ENCODE peak calls at places on chromosomes 11 and 22, in seven cellular contexts. F is erythroblast; M is LoVo; U is activated B cell treated with CpG ODN at 0.5 μM for 24 hours; Y is cardiac fibroblast; J is COR-L47; P is activated T-helper 1 cell treated with anti-CD3 and anti-CD28 coated beads, Interleukin-12 subunit alpha, Interleukin-12 subunit beta, Interleukin-2, Interleukin-4 antibody, amounts not matched to agents 30 ng/mL and 10 ng/mL and 1 ng/mL, durations not matched to agents 14 hours and 24 hours and 36 hours. L is an unnamed sample.

GRCh38 chr11:93820085-93820710 is 30.2 kb downstream of the VSTM5 start:
- DNase-seq in J (no peak), M (no peak), P (no peak), Y (no peak), F (no peak), U (no peak), L (no peak)

GRCh38 chr11:12192796-12193514 is 82.6 kb downstream of the MICAL2 start:
- DNase-seq in M (no peak), P (no peak), F (peak), U (no peak), Y (no peak), J (no peak), L (no peak)

GRCh38 chr22:46064236-46064965 is 85.9 kb upstream of the PPARA start:
- DNase-seq in U (no peak), Y (peak), J (no peak), P (no peak), M (peak), F (no peak), L (no peak)

GRCh38 chr22:27905638-27906037 is 13.4 kb downstream of the PITPNB start:
- DNase-seq in P (no peak), J (no peak), Y (no peak), F (no peak), M (no peak), U (no peak), L (no peak)

GRCh38 chr11:120431633-120432032 is 79.9 kb upstream of the GRIK4 start:
- DNase-seq in F (peak), M (peak), P (no peak), Y (peak), U (no peak), J (no peak), L (no peak)

GRCh38 chr11:79437274-79437980 is 3.4 kb downstream of the TENM4 start:
- DNase-seq in U (peak), J (peak), P (no peak), M (no peak), Y (peak), F (no peak), L (peak)

GRCh38 chr11:118622376-118623290 is 15.2 kb downstream of the PHLDB1 start:
- DNase-seq in J (peak), M (no peak), F (no peak), P (no peak), U (no peak), Y (peak), L (no peak)

GRCh38 chr11:8084352-8084751 is 3.3 kb downstream of the TUB start:
- DNase-seq in M (no peak), F (no peak), P (no peak), J (no peak), Y (no peak), U (no peak), L (no peak)

GRCh38 chr22:50723991-50724390 is 14.0 kb upstream of the ACR start:
- DNase-seq in F (no peak), J (no peak), P (no peak), U (no peak), Y (no peak), M (no peak), L (peak)

GRCh38 chr11:117068303-117068860 is 29.8 kb downstream of the SIK3 start:
- DNase-seq in Y (no peak), U (no peak), P (no peak), F (no peak), J (no peak), M (no peak), L (no peak)

GRCh38 chr11:2991477-2992233 is 474 bp downstream of the NAP1L4 start:
- DNase-seq in J (peak), Y (peak), F (peak), P (no peak), U (no peak), M (peak), L (no peak)

GRCh38 chr11:28833670-28834069 is 725.5 kb downstream of the METTL15 start:
- DNase-seq in P (no peak), Y (peak), M (no peak), U (no peak), F (no peak), J (no peak), L (no peak)

GRCh38 chr11:43992834-43993637 is 50.6 kb downstream of the C11orf96 start:
- DNase-seq in Y (peak), U (no peak), M (no peak), J (no peak), P (no peak), F (no peak), L (no peak)

GRCh38 chr11:117610045-117610444 is 187.0 kb downstream of the DSCAML1 start:
- DNase-seq in P (peak), U (no peak), M (no peak), Y (peak), J (no peak), F (no peak), L (peak)

GRCh38 chr11:115505165-115505564 is 950 bp upstream of the CADM1 start:
- DNase-seq in M (no peak), J (peak), F (no peak), U (no peak), P (no peak), Y (no peak), L (no peak)

GRCh38 chr11:113550179-113550578 is 75.0 kb upstream of the DRD2 start:
- DNase-seq in U (no peak), F (no peak), M (no peak), J (no peak), P (no peak), Y (no peak), L (no peak)

GRCh38 chr22:29074276-29074625 is 1.4 kb downstream of the KREMEN1 start:
- DNase-seq in M (no peak), J (no peak), Y (no peak), F (no peak), P (no peak), U (no peak), L (no peak)

GRCh38 chr22:23414727-23415489 is 165.2 kb downstream of the IGLL1 start:
- DNase-seq in F (no peak), U (no peak), J (no peak), M (no peak), P (no peak), Y (no peak), L (no peak)

GRCh38 chr22:45717787-45718186 is 46.2 kb downstream of the ATXN10 start:
- DNase-seq in U (no peak), P (no peak), F (no peak), J (no peak), M (peak), Y (peak), L (no peak)

GRCh38 chr11:131855320-131855719 is 484.9 kb downstream of the NTM start:
- DNase-seq in M (no peak), J (no peak), P (no peak), Y (peak), F (no peak), U (no peak), L (no peak)

GRCh38 chr11:44742470-44742869 is 15.7 kb downstream of the TSPAN18 start:
- DNase-seq in M (no peak), U (no peak), J (no peak), Y (no peak), P (no peak), F (no peak), L (no peak)

GRCh38 chr22:17436981-17437410 is 67.7 kb downstream of the CECR2 start:
- DNase-seq in P (no peak), U (no peak), Y (no peak), M (no peak), F (no peak), J (no peak), L (no peak)

GRCh38 chr22:29009148-29009547 is 52.5 kb downstream of the C22orf31 start:
- DNase-seq in M (no peak), Y (no peak), P (no peak), F (no peak), J (no peak), U (no peak), L (no peak)

GRCh38 chr22:37392929-37393328 is 34.4 kb downstream of the ELFN2 start:
- DNase-seq in Y (no peak), U (no peak), M (no peak), P (no peak), J (no peak), F (no peak), L (no peak)

GRCh38 chr22:44685384-44686056 is 16.5 kb upstream of the PRR5 start:
- DNase-seq in P (peak), J (no peak), Y (peak), M (peak), U (no peak), F (peak), L (peak)

GRCh38 chr11:92045325-92045724 is 179.3 kb upstream of the FAT3 start:
- DNase-seq in M (no peak), Y (no peak), P (no peak), J (no peak), F (no peak), U (no peak), L (no peak)

GRCh38 chr11:99614353-99614752 is 593.6 kb downstream of the CNTN5 start:
- DNase-seq in Y (no peak), U (no peak), M (no peak), J (no peak), P (no peak), F (no peak), L (no peak)

GRCh38 chr22:20150381-20151275 is at the start of gene CCDC188:
- DNase-seq in P (no peak), F (no peak), Y (no peak), M (no peak), J (no peak), U (no peak), L (no peak)

GRCh38 chr11:27875480-27876208 is 175.4 kb upstream of the BDNF start:
- DNase-seq in Y (no peak), M (peak), F (no peak), J (no peak), U (no peak), P (no peak), L (no peak)

GRCh38 chr11:1878134-1879031 is 13.3 kb downstream of the PRR33 start:
- DNase-seq in P (no peak), Y (no peak), J (no peak), U (peak), M (no peak), F (no peak), L (no peak)

GRCh38 chr22:29479417-29480261 is at the start of gene NEFH:
- DNase-seq in U (no peak), J (peak), Y (no peak), P (no peak), M (no peak), F (no peak), L (no peak)

GRCh38 chr22:37991738-37992442 is 7.5 kb upstream of the SOX10 start:
- DNase-seq in Y (no peak), F (no peak), J (no peak), M (no peak), U (no peak), P (no peak), L (no peak)

GRCh38 chr11:59186130-59186594 is 14.2 kb downstream of the DTX4 start:
- DNase-seq in U (peak), F (peak), Y (peak), J (no peak), M (peak), P (no peak), L (peak)

GRCh38 chr22:32644252-32645100 is 157.0 kb upstream of the TIMP3 start:
- DNase-seq in P (no peak), M (no peak), F (no peak), U (no peak), J (no peak), Y (peak), L (no peak)

GRCh38 chr22:37484115-37485005 is 1.8 kb downstream of the MFNG start:
- DNase-seq in M (no peak), J (no peak), Y (no peak), U (peak), P (peak), F (peak), L (peak)

GRCh38 chr11:71426413-71426812 is 21.8 kb downstream of the DHCR7 start:
- DNase-seq in U (no peak), F (no peak), Y (peak), J (no peak), P (no peak), M (no peak), L (no peak)

GRCh38 chr11:59573216-59573615 is 42.4 kb downstream of the OSBP start:
- DNase-seq in F (no peak), M (no peak), J (no peak), Y (peak), P (no peak), U (no peak), L (no peak)

L was measured in GM13977.